ENCODE peak calls at places on chromosomes 12 and 14, in six cellular contexts. One of them, this sample, is unnamed.

GRCh38 chr14:72907886-72908285 is 14.0 kb upstream of the DPF3 start:
- DNase-seq in heart left ventricle: no peak
- DNase-seq in endothelial cell: no peak
- DNase-seq in T-helper 22 cell: no peak
- DNase-seq in fibroblast of lung: peak; percentile 49
- DNase-seq in esophagus squamous epithelium: no peak
- DNase-seq in this sample: no peak

GRCh38 chr14:74425525-74426201 is 347 bp downstream of the SYNDIG1L start:
- DNase-seq in heart left ventricle: peak; percentile 43
- DNase-seq in fibroblast of lung: no peak
- DNase-seq in endothelial cell: peak; percentile 81
- DNase-seq in esophagus squamous epithelium: no peak
- DNase-seq in T-helper 22 cell: peak; percentile 8
- DNase-seq in this sample: no peak

GRCh38 chr12:95083938-95084337 is 10.5 kb upstream of the NR2C1 start:
- DNase-seq in esophagus squamous epithelium: no peak
- DNase-seq in endothelial cell: peak; percentile 38
- DNase-seq in fibroblast of lung: peak; percentile 95
- DNase-seq in heart left ventricle: no peak
- DNase-seq in T-helper 22 cell: no peak
- DNase-seq in this sample: no peak

GRCh38 chr12:30878034-30878433 is 48.5 kb upstream of the TSPAN11 start:
- DNase-seq in esophagus squamous epithelium: no peak
- DNase-seq in heart left ventricle: no peak
- DNase-seq in fibroblast of lung: no peak
- DNase-seq in endothelial cell: no peak
- DNase-seq in T-helper 22 cell: no peak
- DNase-seq in this sample: no peak

GRCh38 chr14:37329189-37330001 is 131.7 kb downstream of the MIPOL1 start:
- DNase-seq in esophagus squamous epithelium: no peak
- DNase-seq in endothelial cell: no peak
- DNase-seq in T-helper 22 cell: no peak
- DNase-seq in heart left ventricle: no peak
- DNase-seq in fibroblast of lung: no peak
- DNase-seq in this sample: no peak

GRCh38 chr14:53247596-53248370 is 94.7 kb upstream of the DDHD1 start:
- DNase-seq in endothelial cell: no peak
- DNase-seq in fibroblast of lung: no peak
- DNase-seq in heart left ventricle: no peak
- DNase-seq in T-helper 22 cell: no peak
- DNase-seq in esophagus squamous epithelium: no peak
- DNase-seq in this sample: no peak

GRCh38 chr14:69312608-69313007 is 52.6 kb downstream of the GALNT16 start:
- DNase-seq in fibroblast of lung: no peak
- DNase-seq in endothelial cell: no peak
- DNase-seq in T-helper 22 cell: no peak
- DNase-seq in heart left ventricle: peak; percentile 15
- DNase-seq in esophagus squamous epithelium: no peak
- DNase-seq in this sample: no peak

GRCh38 chr12:116813271-116814041 is 67.8 kb downstream of the HRK start:
- DNase-seq in T-helper 22 cell: no peak
- DNase-seq in heart left ventricle: no peak
- DNase-seq in endothelial cell: no peak
- DNase-seq in esophagus squamous epithelium: no peak
- DNase-seq in fibroblast of lung: no peak
- DNase-seq in this sample: no peak

GRCh38 chr14:94000267-94000666 is 3.2 kb downstream of the CCDC197 start:
- DNase-seq in esophagus squamous epithelium: no peak
- DNase-seq in T-helper 22 cell: no peak
- DNase-seq in endothelial cell: no peak
- DNase-seq in heart left ventricle: no peak
- DNase-seq in fibroblast of lung: no peak
- DNase-seq in this sample: no peak

GRCh38 chr12:58765076-58765475 is 155.2 kb downstream of the LRIG3 start:
- DNase-seq in heart left ventricle: no peak
- DNase-seq in T-helper 22 cell: no peak
- DNase-seq in endothelial cell: no peak
- DNase-seq in esophagus squamous epithelium: no peak
- DNase-seq in fibroblast of lung: no peak
- DNase-seq in this sample: no peak

This sample was measured in WERI-Rb-1.